ENCODE peak calls at places on chromosome X, in six cellular contexts. B is stimulated activated naive B cell treated with anti-CD40 and anti-IgM and Interleukin-4, amounts not matched to agents 10 μg/mL and 1 μg/mL and 100 μg/mL, for 72 hours; T is posterior cingulate gyrus; W is AG10803; U is K562; C is RKO. Q is an unnamed sample.

GRCh38 chrX:10722804-10723364 is 102.5 kb upstream of the MID1 start:
- DNase-seq in T (peak), U (peak), B (peak), W (peak), C (peak), Q (peak)

GRCh38 chrX:136061302-136061701 is 76.1 kb downstream of the SLC9A6 start:
- DNase-seq in C (no peak), T (no peak), W (no peak), B (no peak), U (no peak), Q (no peak)

GRCh38 chrX:13791559-13791958 is 25.3 kb downstream of the GPM6B start:
- DNase-seq in U (no peak), B (no peak), C (no peak), W (no peak), T (peak), Q (no peak)

GRCh38 chrX:19168609-19169008 is 46.3 kb upstream of the ADGRG2 start:
- DNase-seq in W (no peak), T (no peak), U (no peak), B (no peak), C (no peak), Q (no peak)

GRCh38 chrX:96480081-96480480 is 204.6 kb upstream of the DIAPH2 start:
- DNase-seq in C (peak), U (no peak), B (no peak), T (no peak), W (peak), Q (peak)

GRCh38 chrX:27619459-27619858 is 29.3 kb downstream of the DCAF8L2 start:
- DNase-seq in T (no peak), U (no peak), W (no peak), C (no peak), B (no peak), Q (no peak)

GRCh38 chrX:45200741-45201234 is at the start of gene DIPK2B:
- DNase-seq in T (no peak), W (no peak), U (no peak), B (no peak), C (no peak), Q (no peak)

GRCh38 chrX:152313529-152314302 is 137.4 kb downstream of the GABRA3 start:
- DNase-seq in W (no peak), C (no peak), B (no peak), T (no peak), U (peak), Q (peak)

GRCh38 chrX:7946960-7947359 is 19.7 kb upstream of the PNPLA4 start:
- DNase-seq in T (no peak), U (no peak), C (no peak), W (no peak), B (no peak), Q (no peak)

GRCh38 chrX:119292445-119292844 is 56.4 kb downstream of the PGRMC1 start:
- DNase-seq in U (no peak), B (no peak), W (no peak), T (no peak), C (peak), Q (no peak)

GRCh38 chrX:103637604-103638338 is 9.0 kb downstream of the TCEAL1 start:
- DNase-seq in B (no peak), T (no peak), U (no peak), W (no peak), C (peak), Q (no peak)